ENCODE peak calls at places on chromosomes 2 and 18, in six cellular contexts. One of them, this sample, is unnamed.

GRCh38 chr2:19711470-19712372 is 190.1 kb downstream of the TTC32 start:
- DNase-seq in neuronal stem cell: peak
- DNase-seq in prostate gland: no peak
- DNase-seq in stimulated activated CD8-positive, alpha-beta memory T cell treated with anti-CD3 and anti-CD28 coated beads, Interleukin-7, amount 100 ng/mL, for 48 hours: no peak
- DNase-seq in brain microvascular endothelial cell: peak
- DNase-seq in iPS DF 6.9: peak
- DNase-seq in this sample: no peak

GRCh38 chr18:45774065-45774521 is 50.1 kb downstream of the SLC14A1 start:
- DNase-seq in neuronal stem cell: no peak
- DNase-seq in prostate gland: peak
- DNase-seq in stimulated activated CD8-positive, alpha-beta memory T cell treated with anti-CD3 and anti-CD28 coated beads, Interleukin-7, amount 100 ng/mL, for 48 hours: no peak
- DNase-seq in brain microvascular endothelial cell: peak
- DNase-seq in iPS DF 6.9: no peak
- DNase-seq in this sample: no peak

GRCh38 chr2:201618744-201619654 is 24.3 kb downstream of the TMEM237 start:
- DNase-seq in neuronal stem cell: no peak
- DNase-seq in prostate gland: peak
- DNase-seq in stimulated activated CD8-positive, alpha-beta memory T cell treated with anti-CD3 and anti-CD28 coated beads, Interleukin-7, amount 100 ng/mL, for 48 hours: no peak
- DNase-seq in brain microvascular endothelial cell: peak
- DNase-seq in iPS DF 6.9: no peak
- DNase-seq in this sample: peak

GRCh38 chr2:29322011-29322410 is 206.8 kb downstream of the CLIP4 start:
- DNase-seq in neuronal stem cell: no peak
- DNase-seq in prostate gland: no peak
- DNase-seq in stimulated activated CD8-positive, alpha-beta memory T cell treated with anti-CD3 and anti-CD28 coated beads, Interleukin-7, amount 100 ng/mL, for 48 hours: no peak
- DNase-seq in brain microvascular endothelial cell: no peak
- DNase-seq in iPS DF 6.9: no peak
- DNase-seq in this sample: no peak

GRCh38 chr18:11728247-11728646 is 39.2 kb downstream of the GNAL start:
- DNase-seq in neuronal stem cell: no peak
- DNase-seq in prostate gland: no peak
- DNase-seq in stimulated activated CD8-positive, alpha-beta memory T cell treated with anti-CD3 and anti-CD28 coated beads, Interleukin-7, amount 100 ng/mL, for 48 hours: no peak
- DNase-seq in brain microvascular endothelial cell: peak
- DNase-seq in iPS DF 6.9: no peak
- DNase-seq in this sample: no peak

GRCh38 chr2:73243884-73244570 is 9.9 kb downstream of the CCT7 start:
- DNase-seq in neuronal stem cell: no peak
- DNase-seq in prostate gland: peak
- DNase-seq in stimulated activated CD8-positive, alpha-beta memory T cell treated with anti-CD3 and anti-CD28 coated beads, Interleukin-7, amount 100 ng/mL, for 48 hours: no peak
- DNase-seq in brain microvascular endothelial cell: no peak
- DNase-seq in iPS DF 6.9: no peak
- DNase-seq in this sample: no peak

GRCh38 chr2:124347209-124347608 is 322.1 kb downstream of the CNTNAP5 start:
- DNase-seq in neuronal stem cell: no peak
- DNase-seq in prostate gland: no peak
- DNase-seq in stimulated activated CD8-positive, alpha-beta memory T cell treated with anti-CD3 and anti-CD28 coated beads, Interleukin-7, amount 100 ng/mL, for 48 hours: no peak
- DNase-seq in brain microvascular endothelial cell: no peak
- DNase-seq in iPS DF 6.9: no peak
- DNase-seq in this sample: no peak

GRCh38 chr2:68185541-68186164 is 28.0 kb downstream of the PNO1 start:
- DNase-seq in neuronal stem cell: peak
- DNase-seq in prostate gland: no peak
- DNase-seq in stimulated activated CD8-positive, alpha-beta memory T cell treated with anti-CD3 and anti-CD28 coated beads, Interleukin-7, amount 100 ng/mL, for 48 hours: peak
- DNase-seq in brain microvascular endothelial cell: no peak
- DNase-seq in iPS DF 6.9: peak
- DNase-seq in this sample: peak

GRCh38 chr2:151292124-151292523 is 2.7 kb upstream of the NMI start:
- DNase-seq in neuronal stem cell: no peak
- DNase-seq in prostate gland: no peak
- DNase-seq in stimulated activated CD8-positive, alpha-beta memory T cell treated with anti-CD3 and anti-CD28 coated beads, Interleukin-7, amount 100 ng/mL, for 48 hours: no peak
- DNase-seq in brain microvascular endothelial cell: no peak
- DNase-seq in iPS DF 6.9: no peak
- DNase-seq in this sample: no peak

GRCh38 chr2:159976527-159977163 is 85.8 kb downstream of the PLA2R1 start:
- DNase-seq in neuronal stem cell: no peak
- DNase-seq in prostate gland: no peak
- DNase-seq in stimulated activated CD8-positive, alpha-beta memory T cell treated with anti-CD3 and anti-CD28 coated beads, Interleukin-7, amount 100 ng/mL, for 48 hours: no peak
- DNase-seq in brain microvascular endothelial cell: no peak
- DNase-seq in iPS DF 6.9: no peak
- DNase-seq in this sample: no peak

GRCh38 chr2:73870084-73870483 is 22.7 kb upstream of the ACTG2 start:
- DNase-seq in neuronal stem cell: no peak
- DNase-seq in prostate gland: peak
- DNase-seq in stimulated activated CD8-positive, alpha-beta memory T cell treated with anti-CD3 and anti-CD28 coated beads, Interleukin-7, amount 100 ng/mL, for 48 hours: no peak
- DNase-seq in brain microvascular endothelial cell: peak
- DNase-seq in iPS DF 6.9: no peak
- DNase-seq in this sample: peak

GRCh38 chr2:196925445-196925767 is 1.1 kb downstream of the PGAP1 start:
- DNase-seq in neuronal stem cell: no peak
- DNase-seq in prostate gland: no peak
- DNase-seq in stimulated activated CD8-positive, alpha-beta memory T cell treated with anti-CD3 and anti-CD28 coated beads, Interleukin-7, amount 100 ng/mL, for 48 hours: no peak
- DNase-seq in brain microvascular endothelial cell: no peak
- DNase-seq in iPS DF 6.9: no peak
- DNase-seq in this sample: no peak

GRCh38 chr18:49859006-49859359 is 45.6 kb upstream of the ACAA2 start:
- DNase-seq in neuronal stem cell: no peak
- DNase-seq in prostate gland: no peak
- DNase-seq in stimulated activated CD8-positive, alpha-beta memory T cell treated with anti-CD3 and anti-CD28 coated beads, Interleukin-7, amount 100 ng/mL, for 48 hours: no peak
- DNase-seq in brain microvascular endothelial cell: no peak
- DNase-seq in iPS DF 6.9: no peak
- DNase-seq in this sample: no peak

GRCh38 chr2:54755641-54756326 is 32.3 kb downstream of the EML6 start:
- DNase-seq in neuronal stem cell: no peak
- DNase-seq in prostate gland: no peak
- DNase-seq in stimulated activated CD8-positive, alpha-beta memory T cell treated with anti-CD3 and anti-CD28 coated beads, Interleukin-7, amount 100 ng/mL, for 48 hours: no peak
- DNase-seq in brain microvascular endothelial cell: no peak
- DNase-seq in iPS DF 6.9: no peak
- DNase-seq in this sample: no peak

GRCh38 chr2:179355881-179356280 is 91.2 kb upstream of the SESTD1 start:
- DNase-seq in neuronal stem cell: no peak
- DNase-seq in prostate gland: no peak
- DNase-seq in stimulated activated CD8-positive, alpha-beta memory T cell treated with anti-CD3 and anti-CD28 coated beads, Interleukin-7, amount 100 ng/mL, for 48 hours: no peak
- DNase-seq in brain microvascular endothelial cell: no peak
- DNase-seq in iPS DF 6.9: no peak
- DNase-seq in this sample: no peak

GRCh38 chr2:9234680-9235387 is 28.2 kb downstream of the ASAP2 start:
- DNase-seq in neuronal stem cell: no peak
- DNase-seq in prostate gland: no peak
- DNase-seq in stimulated activated CD8-positive, alpha-beta memory T cell treated with anti-CD3 and anti-CD28 coated beads, Interleukin-7, amount 100 ng/mL, for 48 hours: no peak
- DNase-seq in brain microvascular endothelial cell: peak
- DNase-seq in iPS DF 6.9: no peak
- DNase-seq in this sample: no peak

GRCh38 chr2:219352448-219353023 is 20.0 kb upstream of the RESP18 start:
- DNase-seq in neuronal stem cell: peak
- DNase-seq in prostate gland: peak
- DNase-seq in stimulated activated CD8-positive, alpha-beta memory T cell treated with anti-CD3 and anti-CD28 coated beads, Interleukin-7, amount 100 ng/mL, for 48 hours: no peak
- DNase-seq in brain microvascular endothelial cell: peak
- DNase-seq in iPS DF 6.9: peak
- DNase-seq in this sample: peak

GRCh38 chr18:55506074-55506473 is 81.9 kb downstream of the TCF4 start:
- DNase-seq in neuronal stem cell: no peak
- DNase-seq in prostate gland: no peak
- DNase-seq in stimulated activated CD8-positive, alpha-beta memory T cell treated with anti-CD3 and anti-CD28 coated beads, Interleukin-7, amount 100 ng/mL, for 48 hours: no peak
- DNase-seq in brain microvascular endothelial cell: no peak
- DNase-seq in iPS DF 6.9: no peak
- DNase-seq in this sample: no peak

GRCh38 chr2:42200534-42201227 is 31.5 kb downstream of the EML4 start:
- DNase-seq in neuronal stem cell: no peak
- DNase-seq in prostate gland: no peak
- DNase-seq in stimulated activated CD8-positive, alpha-beta memory T cell treated with anti-CD3 and anti-CD28 coated beads, Interleukin-7, amount 100 ng/mL, for 48 hours: no peak
- DNase-seq in brain microvascular endothelial cell: peak
- DNase-seq in iPS DF 6.9: no peak
- DNase-seq in this sample: no peak

GRCh38 chr2:168237741-168238140 is 9.7 kb downstream of the STK39 start:
- DNase-seq in neuronal stem cell: no peak
- DNase-seq in prostate gland: no peak
- DNase-seq in stimulated activated CD8-positive, alpha-beta memory T cell treated with anti-CD3 and anti-CD28 coated beads, Interleukin-7, amount 100 ng/mL, for 48 hours: no peak
- DNase-seq in brain microvascular endothelial cell: no peak
- DNase-seq in iPS DF 6.9: no peak
- DNase-seq in this sample: no peak

This sample was measured in body of pancreas.